ENCODE peak calls at places on chromosome 6, in six cellular contexts. One of them, this sample, is unnamed.
A peak's percentile ranks its signal among the peaks of the same experiment; 100 is the strongest.

GRCh38 chr6:118618676-118619377 is 32.6 kb downstream of the CEP85L start:
- DNase-seq in activated CD4-positive, alpha-beta T cell treated with anti-CD3 and anti-CD28 coated beads, Interleukin-2, amount 50 U/mL, for 1 hour: peak; percentile 70
- DNase-seq in effector CD4-positive, alpha-beta T cell: peak; percentile 55
- DNase-seq in DMS153: no peak
- DNase-seq in Peyer's patch: peak; percentile 66
- DNase-seq in Kasumi-1: peak; percentile 49
- DNase-seq in this sample: peak; percentile 45

GRCh38 chr6:67336014-67336413 is 1299.1 kb upstream of the ADGRB3 start:
- DNase-seq in Kasumi-1: no peak
- DNase-seq in DMS153: no peak
- DNase-seq in effector CD4-positive, alpha-beta T cell: no peak
- DNase-seq in activated CD4-positive, alpha-beta T cell treated with anti-CD3 and anti-CD28 coated beads, Interleukin-2, amount 50 U/mL, for 1 hour: no peak
- DNase-seq in Peyer's patch: no peak
- DNase-seq in this sample: no peak

GRCh38 chr6:97947841-97948240 is 664.8 kb upstream of the MMS22L start:
- DNase-seq in Kasumi-1: no peak
- DNase-seq in DMS153: peak; percentile 80
- DNase-seq in Peyer's patch: no peak
- DNase-seq in activated CD4-positive, alpha-beta T cell treated with anti-CD3 and anti-CD28 coated beads, Interleukin-2, amount 50 U/mL, for 1 hour: no peak
- DNase-seq in effector CD4-positive, alpha-beta T cell: no peak
- DNase-seq in this sample: peak; percentile 12

GRCh38 chr6:33112148-33112547 is 36.4 kb downstream of the HLA-DPB1 start:
- DNase-seq in Kasumi-1: peak; percentile 61
- DNase-seq in DMS153: peak; percentile 4
- DNase-seq in activated CD4-positive, alpha-beta T cell treated with anti-CD3 and anti-CD28 coated beads, Interleukin-2, amount 50 U/mL, for 1 hour: no peak
- DNase-seq in Peyer's patch: no peak
- DNase-seq in effector CD4-positive, alpha-beta T cell: peak; percentile 18
- DNase-seq in this sample: peak; percentile 59

GRCh38 chr6:148523051-148523450 is 180.4 kb downstream of the SASH1 start:
- DNase-seq in DMS153: no peak
- DNase-seq in effector CD4-positive, alpha-beta T cell: no peak
- DNase-seq in Kasumi-1: no peak
- DNase-seq in Peyer's patch: no peak
- DNase-seq in activated CD4-positive, alpha-beta T cell treated with anti-CD3 and anti-CD28 coated beads, Interleukin-2, amount 50 U/mL, for 1 hour: no peak
- DNase-seq in this sample: no peak

GRCh38 chr6:107941199-107941598 is 16.8 kb downstream of the SEC63 start:
- DNase-seq in Kasumi-1: no peak
- DNase-seq in activated CD4-positive, alpha-beta T cell treated with anti-CD3 and anti-CD28 coated beads, Interleukin-2, amount 50 U/mL, for 1 hour: no peak
- DNase-seq in Peyer's patch: no peak
- DNase-seq in DMS153: no peak
- DNase-seq in effector CD4-positive, alpha-beta T cell: no peak
- DNase-seq in this sample: no peak

GRCh38 chr6:47188588-47189021 is 121.1 kb downstream of the TNFRSF21 start:
- DNase-seq in Peyer's patch: peak; percentile 66
- DNase-seq in Kasumi-1: no peak
- DNase-seq in activated CD4-positive, alpha-beta T cell treated with anti-CD3 and anti-CD28 coated beads, Interleukin-2, amount 50 U/mL, for 1 hour: no peak
- DNase-seq in DMS153: no peak
- DNase-seq in effector CD4-positive, alpha-beta T cell: no peak
- DNase-seq in this sample: no peak

GRCh38 chr6:134714679-134715078 is 235.2 kb downstream of the ALDH8A1 start:
- DNase-seq in activated CD4-positive, alpha-beta T cell treated with anti-CD3 and anti-CD28 coated beads, Interleukin-2, amount 50 U/mL, for 1 hour: no peak
- DNase-seq in Kasumi-1: no peak
- DNase-seq in DMS153: no peak
- DNase-seq in Peyer's patch: no peak
- DNase-seq in effector CD4-positive, alpha-beta T cell: no peak
- DNase-seq in this sample: no peak

GRCh38 chr6:119147101-119148053 is 68.9 kb upstream of the FAM184A start:
- DNase-seq in DMS153: peak; percentile 61
- DNase-seq in Peyer's patch: peak; percentile 68
- DNase-seq in effector CD4-positive, alpha-beta T cell: no peak
- DNase-seq in activated CD4-positive, alpha-beta T cell treated with anti-CD3 and anti-CD28 coated beads, Interleukin-2, amount 50 U/mL, for 1 hour: no peak
- DNase-seq in Kasumi-1: peak; percentile 96
- DNase-seq in this sample: no peak

GRCh38 chr6:105994522-105995402 is 91.4 kb upstream of the PRDM1 start:
- DNase-seq in Peyer's patch: peak; percentile 72
- DNase-seq in activated CD4-positive, alpha-beta T cell treated with anti-CD3 and anti-CD28 coated beads, Interleukin-2, amount 50 U/mL, for 1 hour: peak; percentile 36
- DNase-seq in effector CD4-positive, alpha-beta T cell: peak; percentile 26
- DNase-seq in DMS153: peak; percentile 31
- DNase-seq in Kasumi-1: peak; percentile 47
- DNase-seq in this sample: peak; percentile 61

GRCh38 chr6:129767776-129768490 is 58.0 kb upstream of the ARHGAP18 start:
- DNase-seq in Peyer's patch: no peak
- DNase-seq in DMS153: no peak
- DNase-seq in Kasumi-1: no peak
- DNase-seq in effector CD4-positive, alpha-beta T cell: no peak
- DNase-seq in activated CD4-positive, alpha-beta T cell treated with anti-CD3 and anti-CD28 coated beads, Interleukin-2, amount 50 U/mL, for 1 hour: no peak
- DNase-seq in this sample: no peak

This sample was measured in tibial nerve.